ENCODE peak calls at places on chromosomes 16 and 17, in six cellular contexts. T is HL-60, E is Calu3, Y is cardiac fibroblast, Q is progenitor cell of endocrine pancreas, U is thoracic aorta. B is an unnamed sample.

GRCh38 chr17:56125830-56126819 is 27.1 kb upstream of the ANKFN1 start:
- DNase-seq in T (no peak), E (peak), Y (peak), Q (peak), U (no peak), B (no peak)

GRCh38 chr16:5323284-5323683 is 225.7 kb upstream of the EEF2KMT start:
- DNase-seq in T (no peak), E (no peak), Y (no peak), Q (no peak), U (no peak), B (no peak)

GRCh38 chr17:49583226-49583625 is 7.6 kb downstream of the NXPH3 start:
- DNase-seq in T (no peak), E (no peak), Y (no peak), Q (no peak), U (no peak), B (no peak)

GRCh38 chr17:35121315-35121714 is at the start of gene FNDC8:
- DNase-seq in T (no peak), E (no peak), Y (no peak), Q (no peak), U (no peak), B (no peak)

GRCh38 chr16:19884611-19885455 is at the start of gene GPRC5B:
- DNase-seq in T (peak), E (peak), Y (peak), Q (peak), U (no peak), B (peak)

GRCh38 chr17:410674-411401 is 58.2 kb upstream of the RPH3AL start:
- DNase-seq in T (no peak), E (peak), Y (peak), Q (peak), U (no peak), B (no peak)

GRCh38 chr17:44255915-44256314 is 12.0 kb downstream of the SLC4A1 start:
- DNase-seq in T (no peak), E (no peak), Y (no peak), Q (no peak), U (no peak), B (no peak)

GRCh38 chr16:88638323-88639230 is at the start of gene IL17C:
- DNase-seq in T (no peak), E (peak), Y (no peak), Q (no peak), U (no peak), B (no peak)

GRCh38 chr16:27367463-27368357 is 34.3 kb upstream of the IL21R start:
- DNase-seq in T (peak), E (peak), Y (peak), Q (peak), U (peak), B (peak)

GRCh38 chr16:54320895-54321294 is 34.3 kb upstream of the IRX3 start:
- DNase-seq in T (no peak), E (no peak), Y (no peak), Q (no peak), U (no peak), B (no peak)

GRCh38 chr16:89949756-89950155 is 1.2 kb downstream of the DEF8 start:
- DNase-seq in T (no peak), E (no peak), Y (no peak), Q (no peak), U (no peak), B (no peak)

GRCh38 chr16:83791916-83792315 is 15.9 kb upstream of the HSBP1 start:
- DNase-seq in T (no peak), E (no peak), Y (no peak), Q (no peak), U (no peak), B (no peak)

GRCh38 chr16:74760007-74760767 is 14.4 kb downstream of the FA2H start:
- DNase-seq in T (no peak), E (peak), Y (no peak), Q (no peak), U (no peak), B (no peak)

GRCh38 chr17:21286066-21286770 is 1.7 kb downstream of the MAP2K3 start:
- DNase-seq in T (no peak), E (peak), Y (peak), Q (no peak), U (peak), B (peak)

GRCh38 chr16:77582956-77583355 is 139.4 kb upstream of the NUDT7 start:
- DNase-seq in T (no peak), E (no peak), Y (no peak), Q (no peak), U (no peak), B (no peak)

GRCh38 chr16:67413978-67414891 is 2.0 kb downstream of the ZDHHC1 start:
- DNase-seq in T (no peak), E (no peak), Y (no peak), Q (no peak), U (no peak), B (no peak)

GRCh38 chr17:74201250-74201649 is 2.2 kb upstream of the RPL38 start:
- DNase-seq in T (no peak), E (no peak), Y (peak), Q (no peak), U (no peak), B (no peak)

GRCh38 chr17:50952889-50953288 is 86.7 kb upstream of the TOB1 start:
- DNase-seq in T (no peak), E (no peak), Y (no peak), Q (no peak), U (no peak), B (no peak)

GRCh38 chr17:72580321-72581127 is 459.7 kb downstream of the SOX9 start:
- DNase-seq in T (no peak), E (no peak), Y (no peak), Q (no peak), U (no peak), B (no peak)

GRCh38 chr16:75593825-75594820 is 27.9 kb downstream of the GABARAPL2 start:
- DNase-seq in T (peak), E (peak), Y (peak), Q (no peak), U (no peak), B (no peak)

GRCh38 chr16:50640391-50640790 is 40.7 kb downstream of the SNX20 start:
- DNase-seq in T (no peak), E (no peak), Y (no peak), Q (no peak), U (no peak), B (no peak)

GRCh38 chr16:4713663-4714501 is 20.2 kb downstream of the ANKS3 start:
- DNase-seq in T (no peak), E (no peak), Y (no peak), Q (no peak), U (no peak), B (no peak)

GRCh38 chr16:74073471-74073870 is 223.1 kb upstream of the PSMD7 start:
- DNase-seq in T (no peak), E (no peak), Y (no peak), Q (no peak), U (no peak), B (no peak)

GRCh38 chr17:78325076-78325712 is 34.7 kb downstream of the SOCS3 start:
- DNase-seq in T (no peak), E (no peak), Y (peak), Q (no peak), U (no peak), B (no peak)

GRCh38 chr17:82907797-82908261 is 68.0 kb upstream of the ZNF750 start:
- DNase-seq in T (no peak), E (no peak), Y (no peak), Q (no peak), U (no peak), B (no peak)

GRCh38 chr16:11170201-11170600 is 85.8 kb downstream of the SOCS1 start:
- DNase-seq in T (no peak), E (no peak), Y (no peak), Q (no peak), U (no peak), B (no peak)

GRCh38 chr16:68529931-68530667 is 9.0 kb upstream of the ZFP90 start:
- DNase-seq in T (peak), E (peak), Y (peak), Q (peak), U (peak), B (peak)

GRCh38 chr17:65170839-65171238 is 33.7 kb downstream of the RGS9 start:
- DNase-seq in T (no peak), E (no peak), Y (peak), Q (no peak), U (no peak), B (no peak)

GRCh38 chr17:20184977-20185619 is 175.9 kb downstream of the SPECC1 start:
- DNase-seq in T (no peak), E (no peak), Y (no peak), Q (no peak), U (no peak), B (no peak)

GRCh38 chr16:85176541-85177447 is 64.5 kb upstream of the CIBAR2 start:
- DNase-seq in T (no peak), E (no peak), Y (no peak), Q (no peak), U (no peak), B (no peak)

GRCh38 chr17:67121317-67121887 is 77.0 kb downstream of the CACNG1 start:
- DNase-seq in T (no peak), E (no peak), Y (peak), Q (no peak), U (no peak), B (no peak)
- TF ChIP-seq CTCF in T (no peak), E (no peak), Y (no peak), Q (no peak), U (no peak), B (no peak)

GRCh38 chr17:38330941-38331411 is 12.8 kb downstream of the GPR179 start:
- DNase-seq in T (no peak), E (no peak), Y (no peak), Q (no peak), U (no peak), B (no peak)
- TF ChIP-seq CTCF in T (no peak), E (no peak), Y (no peak), Q (no peak), U (no peak), B (no peak)

GRCh38 chr16:1530883-1531637 is 2.4 kb upstream of the TMEM204 start:
- DNase-seq in T (no peak), E (no peak), Y (peak), Q (no peak), U (no peak), B (no peak)
- TF ChIP-seq CTCF in T (no peak), E (no peak), Y (no peak), Q (no peak), U (no peak), B (no peak)

GRCh38 chr17:79905832-79906231 is 66.6 kb upstream of the CBX4 start:
- DNase-seq in T (no peak), E (peak), Y (no peak), Q (no peak), U (no peak), B (no peak)
- TF ChIP-seq CTCF in T (no peak), E (peak), Y (peak), Q (peak), U (no peak), B (no peak)

GRCh38 chr16:8962393-8963009 is 1.2 kb downstream of the USP7 start:
- DNase-seq in T (no peak), E (peak), Y (no peak), Q (no peak), U (no peak), B (peak)

GRCh38 chr16:8961811-8962390 is 1.8 kb downstream of the USP7 start:
- DNase-seq in T (no peak), E (no peak), Y (no peak), Q (no peak), U (no peak), B (no peak)

GRCh38 chr16:8964462-8964861 is 756 bp upstream of the USP7 start:
- DNase-seq in T (no peak), E (no peak), Y (no peak), Q (no peak), U (no peak), B (no peak)

GRCh38 chr16:8963010-8963824 is 489 bp downstream of the USP7 start:
- DNase-seq in T (no peak), E (peak), Y (no peak), Q (no peak), U (no peak), B (no peak)

GRCh38 chr16:8963825-8964441 is at the start of gene USP7:
- DNase-seq in T (peak), E (peak), Y (peak), Q (peak), U (peak), B (peak)
- TF ChIP-seq CTCF in T (no peak), E (no peak), Y (no peak), Q (no peak), U (no peak), B (no peak)